ENCODE peak calls at places on chromosomes 5 and 9, in nine cellular contexts. Y is HCT116, H is OCI-LY7, T is MM.1S, N is GM23248, M is PC-3, Q is GM23338, W is SK-N-SH, C is neural progenitor cell. B is an unnamed sample.

GRCh38 chr9:2043881-2044462 is 28.8 kb downstream of the SMARCA2 start:
- DNase-seq in T (no peak), C (no peak), Q (no peak), N (no peak), M (no peak), W (no peak), H (no peak), Y (no peak), B (no peak)

GRCh38 chr5:42718591-42718990 is 38.0 kb upstream of the CCDC152 start:
- DNase-seq in M (peak), N (no peak), Y (no peak), H (no peak), Q (no peak), C (no peak), T (peak), W (no peak), B (no peak)

GRCh38 chr9:121359358-121360294 is 10.4 kb downstream of the STOM start:
- DNase-seq in Q (no peak), Y (no peak), M (no peak), N (peak), C (no peak), W (no peak), H (no peak), T (peak), B (no peak)

GRCh38 chr5:61298580-61298979 is 33.5 kb upstream of the ZSWIM6 start:
- DNase-seq in T (no peak), H (no peak), Y (no peak), M (peak), W (no peak), N (no peak), C (no peak), Q (no peak), B (peak)

GRCh38 chr9:129104051-129104450 is 6.5 kb downstream of the CRAT start:
- DNase-seq in C (no peak), N (no peak), Q (no peak), T (no peak), W (no peak), Y (no peak), H (no peak), M (no peak), B (no peak)

GRCh38 chr5:32123058-32123805 is 50.9 kb downstream of the GOLPH3 start:
- DNase-seq in N (no peak), Q (no peak), H (no peak), W (no peak), T (no peak), M (no peak), Y (no peak), C (no peak), B (no peak)

GRCh38 chr5:96463106-96463505 is 30.1 kb upstream of the PCSK1 start:
- DNase-seq in M (no peak), Y (no peak), C (no peak), H (no peak), Q (no peak), N (no peak), T (no peak), W (no peak), B (no peak)

GRCh38 chr9:129557192-129558036 is 63.5 kb downstream of the C9orf50 start:
- DNase-seq in Q (peak), N (no peak), Y (peak), M (no peak), W (no peak), H (no peak), T (no peak), C (peak), B (peak)

GRCh38 chr5:149838881-149839739 is 105.5 kb downstream of the PDE6A start:
- DNase-seq in M (peak), H (no peak), T (no peak), Q (no peak), W (no peak), C (no peak), N (peak), Y (peak), B (peak)

GRCh38 chr9:15711531-15712295 is 158.9 kb downstream of the CCDC171 start:
- DNase-seq in W (no peak), T (no peak), H (no peak), Q (no peak), Y (no peak), N (peak), C (no peak), M (no peak), B (no peak)

GRCh38 chr5:77076961-77077820 is 9.9 kb downstream of the ZBED3 start:
- DNase-seq in T (no peak), Y (no peak), M (no peak), W (peak), H (peak), Q (peak), C (peak), N (peak), B (peak)

GRCh38 chr9:138022756-138023393 is 145.3 kb downstream of the CACNA1B start:
- DNase-seq in Y (no peak), N (no peak), T (no peak), C (peak), Q (peak), M (no peak), W (no peak), H (no peak), B (peak)

GRCh38 chr9:18331808-18332209 is 142.1 kb upstream of the ADAMTSL1 start:
- DNase-seq in C (no peak), H (no peak), T (no peak), Q (no peak), Y (no peak), W (peak), M (no peak), N (no peak), B (no peak)

GRCh38 chr9:948497-948896 is 28.0 kb upstream of the DMRT3 start:
- DNase-seq in M (no peak), Y (no peak), N (no peak), Q (no peak), W (no peak), C (no peak), H (no peak), T (no peak), B (no peak)

GRCh38 chr9:34124923-34125322 is 1.6 kb downstream of the DCAF12 start:
- DNase-seq in T (no peak), Q (peak), M (peak), W (no peak), C (no peak), N (peak), Y (no peak), H (no peak), B (peak)

GRCh38 chr9:132673355-132673754 is 3.1 kb downstream of the GTF3C4 start:
- DNase-seq in M (peak), Q (peak), W (peak), C (peak), T (no peak), Y (no peak), N (peak), H (peak), B (peak)

DNA sequence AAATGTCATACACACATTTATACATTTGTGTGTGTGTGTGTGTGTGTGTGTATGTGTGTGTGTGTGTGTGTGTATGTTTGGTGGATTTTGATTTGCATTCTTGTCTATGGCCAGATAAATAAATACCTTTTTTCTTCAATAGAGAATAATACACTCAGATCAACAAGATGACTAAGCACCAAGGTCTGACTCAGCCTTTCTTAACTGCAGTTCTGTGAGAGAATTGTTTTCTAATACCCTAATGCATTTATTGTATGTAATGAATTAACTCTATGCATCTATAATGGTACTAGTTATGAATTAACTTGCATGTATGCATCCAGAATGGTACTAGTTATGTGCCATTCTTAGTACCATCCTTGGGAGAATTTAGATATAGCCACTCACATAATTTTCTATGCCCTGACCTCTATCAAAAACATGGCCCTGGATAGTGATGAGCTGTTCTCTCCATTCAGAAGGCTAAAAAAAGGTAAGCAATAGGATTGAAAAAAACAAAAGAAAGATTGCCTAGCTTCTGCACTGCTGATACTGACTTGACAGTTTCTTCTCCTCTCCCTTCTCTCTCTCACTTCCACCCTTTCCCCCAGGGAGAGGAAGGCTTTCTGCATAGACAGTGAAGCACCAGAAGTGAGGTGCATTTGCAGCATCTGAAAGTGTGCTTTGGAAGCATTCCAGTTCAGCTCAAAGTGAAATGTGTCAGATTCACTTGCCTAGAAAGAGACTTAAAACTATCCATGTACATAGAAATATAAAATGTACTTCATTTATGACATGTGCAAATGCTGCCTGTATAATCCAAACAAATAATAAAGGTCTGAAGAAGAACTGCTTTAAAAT is 55.1 kb upstream of the CCDC112 start:
- DNase-seq in M (peak), C (no peak), Y (no peak), Q (no peak), H (no peak), W (no peak), N (peak), T (no peak), B (no peak)
- H3K27ac ChIP-seq in M (peak), C (no peak), Y (no peak), Q (no peak), H (no peak), W (peak), N (peak), T (no peak), B (no peak)

DNA sequence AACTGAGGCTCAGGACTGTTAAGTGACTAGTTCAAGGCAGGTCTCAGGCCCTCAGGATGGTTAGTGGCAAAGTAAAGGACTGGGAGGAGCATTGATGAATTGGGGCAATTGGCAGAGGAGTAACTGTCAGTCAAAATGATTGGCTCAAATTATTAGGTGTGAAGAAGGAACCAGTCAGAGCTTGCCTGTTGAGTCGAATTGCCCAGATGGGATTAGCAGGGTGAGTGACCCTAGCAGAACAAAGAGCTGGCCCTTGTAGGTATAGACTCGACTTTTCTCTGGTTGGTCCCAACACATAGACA is 2.6 kb upstream of the NSD1 start:
- DNase-seq in N (no peak), C (no peak), Y (no peak), Q (no peak), M (no peak), W (no peak), H (no peak), T (no peak), B (no peak)
- TF ChIP-seq EZH2phosphoT487 in N (no peak), C (no peak), Y (no peak), Q (no peak), M (no peak), W (no peak), H (no peak), T (no peak), B (no peak)

DNA sequence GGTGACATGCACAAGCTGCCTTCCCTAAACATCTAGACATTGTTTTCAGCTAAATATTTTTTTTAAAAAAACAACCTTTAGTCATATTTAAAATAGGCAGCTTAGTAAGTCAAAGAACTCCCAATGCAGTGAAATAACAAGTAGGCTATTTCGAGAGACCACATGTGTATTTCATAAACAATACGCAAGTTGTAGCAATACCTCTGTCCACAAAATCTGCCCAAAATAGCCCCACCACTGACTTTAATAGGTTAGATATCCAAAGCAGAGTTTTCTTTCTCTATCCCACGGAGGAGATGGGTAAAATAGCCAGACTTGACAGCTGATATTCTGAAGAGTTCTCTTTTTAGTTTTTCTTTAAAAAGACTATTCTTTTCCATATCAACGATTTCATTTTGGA is 1.2 kb downstream of the SLC24A2 start:
- DNase-seq in M (no peak), Q (no peak), T (no peak), C (no peak), Y (no peak), W (no peak), N (no peak), H (no peak), B (no peak)
- H2AFZ ChIP-seq in M (no peak), Q (no peak), T (no peak), C (no peak), Y (no peak), W (no peak), N (no peak), H (no peak), B (no peak)

GRCh38 chr5:68419101-68419636 is 203.6 kb downstream of the PIK3R1 start:
- DNase-seq in H (no peak), C (no peak), T (no peak), M (no peak), W (no peak), N (no peak), Y (no peak), Q (no peak), B (no peak)
- H3K27ac ChIP-seq in H (no peak), C (no peak), T (no peak), M (no peak), W (no peak), N (peak), Y (no peak), Q (no peak), B (peak)